ENCODE peak calls at places on chromosomes 16 and 17, in eight cellular contexts. K is uterus, I is upper lobe of right lung, P is kidney, U is A673, Z is psoas muscle, D is adrenal gland, J is fibroblast of lung. C is an unnamed sample.
A peak's percentile ranks its signal among the peaks of the same experiment; 100 is the strongest.

GRCh38 chr17:74460996-74461395 is 5.4 kb upstream of the CD300A start:
- DNase-seq in U (no peak), K (no peak), I (no peak), J (no peak), D (no peak), Z (no peak), P (no peak), C (no peak)

GRCh38 chr16:71526111-71526998 is at the start of gene CHST4:
- DNase-seq in P (no peak), J (peak; percentile 25), U (peak; percentile 30), Z (peak; percentile 13), I (no peak), K (peak; percentile 24), D (peak; percentile 77), C (peak; percentile 74)

GRCh38 chr17:57999496-58000017 is 7.5 kb downstream of the SRSF1 start:
- DNase-seq in Z (no peak), D (no peak), U (peak; percentile 85), P (no peak), I (no peak), J (peak; percentile 87), K (no peak), C (peak; percentile 75)

GRCh38 chr17:7884581-7885356 is 3.8 kb upstream of the CHD3 start:
- DNase-seq in Z (peak; percentile 24), J (no peak), D (peak; percentile 10), P (peak; percentile 82), I (peak; percentile 77), U (peak; percentile 15), K (peak; percentile 35), C (peak; percentile 21)

GRCh38 chr16:73714976-73715375 is 581.6 kb upstream of the PSMD7 start:
- DNase-seq in I (no peak), J (no peak), D (no peak), U (no peak), P (no peak), K (no peak), Z (no peak), C (no peak)

GRCh38 chr17:55487727-55488436 is 23.4 kb downstream of the SMIM36 start:
- DNase-seq in K (no peak), I (no peak), J (peak; percentile 62), Z (no peak), U (no peak), P (no peak), D (no peak), C (no peak)

GRCh38 chr17:36994438-36994837 is 45.7 kb downstream of the AATF start:
- DNase-seq in Z (no peak), K (no peak), I (no peak), U (no peak), D (no peak), J (no peak), P (no peak), C (no peak)

GRCh38 chr16:80964351-80964750 is 42.3 kb downstream of the CMC2 start:
- DNase-seq in K (no peak), D (no peak), P (no peak), J (no peak), U (no peak), I (no peak), Z (no peak), C (no peak)

GRCh38 chr16:27805828-27806351 is 255.9 kb downstream of the KATNIP start:
- DNase-seq in I (no peak), K (no peak), D (no peak), Z (no peak), P (peak; percentile 32), J (no peak), U (no peak), C (no peak)

GRCh38 chr16:57531635-57532220 is 4.6 kb downstream of the CCDC102A start:
- DNase-seq in Z (no peak), J (no peak), U (no peak), D (no peak), P (peak; percentile 31), K (peak; percentile 10), I (peak; percentile 30), C (no peak)

GRCh38 chr16:52580488-52580887 is 33.5 kb upstream of the TOX3 start:
- DNase-seq in J (no peak), U (no peak), Z (no peak), I (no peak), K (no peak), D (no peak), P (no peak), C (peak; percentile 38)

GRCh38 chr16:52586159-52586558 is 39.2 kb upstream of the TOX3 start:
- DNase-seq in D (no peak), P (no peak), I (no peak), Z (no peak), U (no peak), K (no peak), J (no peak), C (no peak)

GRCh38 chr16:52584921-52585320 is 38.0 kb upstream of the TOX3 start:
- DNase-seq in U (no peak), K (no peak), J (no peak), I (no peak), P (no peak), D (no peak), Z (no peak), C (no peak)

GRCh38 chr16:52581530-52581929 is 34.6 kb upstream of the TOX3 start:
- DNase-seq in U (peak; percentile 58), K (no peak), I (no peak), D (no peak), J (no peak), Z (no peak), P (no peak), C (no peak)

DNA sequence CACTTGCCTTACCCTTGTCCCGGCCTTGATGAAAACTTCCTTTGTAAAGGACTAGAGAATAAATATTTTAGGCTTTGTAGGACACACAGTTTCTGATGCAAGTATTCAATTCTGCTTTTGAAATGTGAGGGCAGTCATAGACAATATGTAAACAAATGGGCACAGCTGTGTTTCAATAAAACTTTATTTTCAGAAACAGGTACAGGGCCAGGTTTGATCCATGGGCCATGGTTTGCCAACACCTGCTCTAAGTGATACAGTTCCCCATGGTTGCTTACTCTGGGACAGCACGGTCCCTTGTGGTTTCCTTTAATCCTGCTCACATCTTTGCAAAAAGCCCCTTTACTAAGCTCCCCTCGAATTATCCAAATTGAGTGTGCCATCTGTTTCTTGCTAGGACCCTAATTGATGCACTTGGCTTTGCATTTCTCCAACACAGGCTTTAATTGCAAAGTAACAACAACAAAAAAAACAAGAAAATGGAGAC is 37.5 kb upstream of the TOX3 start:
- DNase-seq in K (no peak), J (no peak), I (no peak), D (no peak), Z (no peak), P (no peak), U (no peak), C (no peak)
- TF ChIP-seq CTCF in K (no peak), J (no peak), I (no peak), D (no peak), Z (no peak), P (no peak), U (no peak), C (no peak)

DNA sequence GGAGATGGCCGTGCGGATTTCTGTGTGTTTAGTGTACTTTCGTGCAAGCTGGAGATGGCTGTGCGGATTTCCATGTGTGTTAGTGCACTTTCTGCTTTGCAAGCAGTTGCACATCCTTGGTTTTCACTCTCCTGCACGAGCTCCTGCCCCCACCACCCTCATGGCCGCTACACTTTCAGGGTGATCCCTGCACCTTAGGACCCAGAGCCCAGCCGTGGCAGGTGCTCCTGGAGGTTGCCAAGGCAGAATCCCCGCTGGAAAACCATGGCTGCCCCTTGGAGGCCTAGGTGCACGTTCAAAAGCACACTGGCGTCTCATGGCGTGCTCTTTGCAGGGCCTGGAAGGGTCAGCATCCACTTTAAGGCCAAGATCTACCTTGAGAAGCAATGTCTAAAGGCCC is 311.0 kb upstream of the TNRC6C start:
- DNase-seq in K (no peak), I (peak; percentile 37), Z (no peak), J (no peak), P (no peak), D (no peak), U (no peak), C (no peak)
- H3K27ac ChIP-seq in K (no peak overlapping the region), I (no peak overlapping the region), Z (no peak overlapping the region), J (no peak overlapping the region), P (no peak overlapping the region), D (no peak overlapping the region), U (no peak overlapping the region), C (no peak overlapping the region)

GRCh38 chr17:77807051-77807745 is 151.3 kb upstream of the TNRC6C start:
- DNase-seq in K (no peak), U (no peak), I (no peak), J (no peak), P (peak; percentile 32), D (no peak), Z (no peak), C (no peak)
- H3K4me3 ChIP-seq in K (no peak overlapping the region), U (no peak overlapping the region), I (no peak overlapping the region), J (no peak overlapping the region), P (no peak overlapping the region), D (no peak overlapping the region), Z (no peak overlapping the region), C (no peak overlapping the region)

GRCh38 chr16:12348733-12349704 is 372.5 kb downstream of the SNX29 start:
- DNase-seq in K (no peak), U (no peak), J (no peak), Z (no peak), D (no peak), P (no peak), I (no peak), C (no peak)

GRCh38 chr16:12347365-12347764 is 370.8 kb downstream of the SNX29 start:
- DNase-seq in D (no peak), U (no peak), P (no peak), K (no peak), Z (no peak), J (no peak), I (no peak), C (no peak)

GRCh38 chr16:12354296-12354818 is 377.8 kb downstream of the SNX29 start:
- DNase-seq in P (no peak), Z (no peak), U (no peak), I (no peak), J (no peak), K (no peak), D (no peak), C (no peak)

GRCh38 chr16:12349950-12350842 is 373.7 kb downstream of the SNX29 start:
- DNase-seq in K (no peak), Z (no peak), J (no peak), D (no peak), I (no peak), U (no peak), P (no peak), C (no peak)

DNA sequence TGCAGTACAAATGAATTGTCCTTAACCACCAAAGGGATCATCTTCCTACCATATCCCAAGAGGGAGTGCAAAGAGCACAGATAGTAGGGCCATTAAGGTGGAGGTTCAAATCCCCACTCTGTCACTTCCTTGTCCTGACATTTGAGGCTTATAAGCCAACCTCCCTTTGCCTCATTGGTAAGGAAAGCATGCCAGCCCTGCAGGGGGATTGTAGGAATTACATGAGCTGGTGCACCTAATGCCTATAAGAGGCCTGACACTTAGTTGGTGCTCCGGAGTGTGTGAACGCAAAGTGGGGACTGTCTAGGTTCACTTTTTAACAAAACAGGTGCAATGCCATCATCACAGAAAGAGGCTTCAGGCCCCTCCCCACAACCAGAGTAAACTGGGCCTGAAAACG is 374.4 kb downstream of the SNX29 start:
- DNase-seq in K (no peak), D (no peak), U (peak; percentile 17), Z (no peak), I (no peak), P (no peak), J (no peak), C (no peak)
- TF ChIP-seq CTCF in K (no peak), D (no peak), U (peak; percentile 10), Z (no peak), I (no peak), P (no peak), J (no peak), C (no peak)

C was measured in cardiac muscle cell.